ENCODE peak calls at places on chromosomes 5 and 9, in five cellular contexts. R is GM12878, G is fibroblast of villous mesenchyme, C is fibroblast of pulmonary artery, V is AG09309. T is an unnamed sample.

GRCh38 chr5:151123897-151124751 is 33.5 kb downstream of the ANXA6 start:
- DNase-seq in R (peak), G (peak), C (peak), V (no peak), T (peak)

GRCh38 chr5:41010572-41010971 is 60.6 kb downstream of the MROH2B start:
- DNase-seq in R (no peak), G (no peak), C (no peak), V (no peak), T (no peak)

GRCh38 chr5:130063603-130064002 is 159.3 kb downstream of the CHSY3 start:
- DNase-seq in R (no peak), G (no peak), C (no peak), V (no peak), T (no peak)

GRCh38 chr9:136400038-136400834 is at the start of gene SNAPC4:
- DNase-seq in R (peak), G (peak), C (peak), V (peak), T (peak)

GRCh38 chr9:101453776-101454570 is 18.4 kb upstream of the ALDOB start:
- DNase-seq in R (no peak), G (peak), C (no peak), V (no peak), T (no peak)

GRCh38 chr5:172713113-172713808 is 57.7 kb downstream of the DUSP1 start:
- DNase-seq in R (no peak), G (no peak), C (peak), V (no peak), T (peak)

GRCh38 chr5:165560641-165561040 is 2055.2 kb downstream of the MAT2B start:
- DNase-seq in R (no peak), G (no peak), C (no peak), V (no peak), T (no peak)

GRCh38 chr9:14349818-14350333 is 35.9 kb upstream of the NFIB start:
- DNase-seq in R (no peak), G (no peak), C (no peak), V (no peak), T (no peak)

GRCh38 chr5:91742504-91742903 is 359.4 kb upstream of the ARRDC3 start:
- DNase-seq in R (no peak), G (no peak), C (no peak), V (no peak), T (no peak)

GRCh38 chr9:69131682-69132081 is 42.4 kb upstream of the TJP2 start:
- DNase-seq in R (no peak), G (peak), C (peak), V (peak), T (no peak)

GRCh38 chr5:147961208-147961749 is 54.9 kb upstream of the C5orf46 start:
- DNase-seq in R (no peak), G (no peak), C (no peak), V (no peak), T (no peak)

GRCh38 chr9:100602302-100602930 is 24.5 kb downstream of the CAVIN4 start:
- DNase-seq in R (no peak), G (peak), C (peak), V (no peak), T (no peak)

GRCh38 chr5:1181451-1182359 is 19.7 kb upstream of the SLC6A19 start:
- DNase-seq in R (no peak), G (no peak), C (no peak), V (no peak), T (no peak)

GRCh38 chr9:108244676-108245075 is 611.1 kb downstream of the ACTL7B start:
- DNase-seq in R (no peak), G (peak), C (no peak), V (no peak), T (no peak)

GRCh38 chr5:88660947-88661869 is 221.8 kb downstream of the MEF2C start:
- DNase-seq in R (no peak), G (peak), C (peak), V (peak), T (peak)

GRCh38 chr5:35436441-35437057 is 181.1 kb upstream of the SPEF2 start:
- DNase-seq in R (no peak), G (peak), C (peak), V (peak), T (peak)

GRCh38 chr5:33901176-33901575 is 9.4 kb upstream of the ADAMTS12 start:
- DNase-seq in R (no peak), G (peak), C (peak), V (peak), T (no peak)

GRCh38 chr5:114339108-114339507 is 22.8 kb upstream of the KCNN2 start:
- DNase-seq in R (no peak), G (no peak), C (no peak), V (no peak), T (no peak)

GRCh38 chr5:115842089-115842881 is 550 bp downstream of the AP3S1 start:
- DNase-seq in R (no peak), G (peak), C (peak), V (no peak), T (no peak)

GRCh38 chr9:13383216-13383615 is 103.7 kb upstream of the MPDZ start:
- DNase-seq in R (no peak), G (no peak), C (no peak), V (no peak), T (no peak)

GRCh38 chr5:142175039-142175438 is 66.5 kb downstream of the NDFIP1 start:
- DNase-seq in R (no peak), G (no peak), C (no peak), V (no peak), T (no peak)

GRCh38 chr5:142168365-142168764 is 59.8 kb downstream of the NDFIP1 start:
- DNase-seq in R (no peak), G (peak), C (no peak), V (no peak), T (no peak)

GRCh38 chr5:142167458-142167857 is 58.9 kb downstream of the NDFIP1 start:
- DNase-seq in R (no peak), G (no peak), C (no peak), V (no peak), T (no peak)

GRCh38 chr5:142170254-142170953 is 61.8 kb downstream of the NDFIP1 start:
- DNase-seq in R (no peak), G (no peak), C (no peak), V (no peak), T (no peak)

GRCh38 chr5:142171270-142171669 is 62.7 kb downstream of the NDFIP1 start:
- DNase-seq in R (no peak), G (no peak), C (no peak), V (no peak), T (no peak)
- TF ChIP-seq CTCF in R (no peak), G (no peak), C (no peak), V (no peak), T (no peak)

DNA sequence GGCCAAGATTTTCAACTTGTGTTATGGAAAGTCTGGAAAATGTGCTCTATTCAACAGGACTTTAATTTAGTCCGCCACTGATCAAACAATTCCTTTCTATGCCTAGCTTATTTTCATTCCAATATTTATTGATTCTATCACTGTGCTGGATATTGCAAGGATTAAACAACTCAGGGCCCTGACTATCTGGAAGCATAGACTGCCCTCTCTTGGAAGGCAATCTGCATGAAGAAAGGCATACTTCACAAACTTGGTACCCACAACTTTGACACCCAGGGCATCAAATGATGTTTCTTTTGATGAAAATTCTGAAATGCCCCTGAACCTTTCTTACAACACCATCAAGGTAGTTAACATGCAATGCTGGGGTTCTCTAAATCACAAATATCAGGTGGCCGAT is 126.5 kb upstream of the HMHB1 start:
- DNase-seq in R (no peak), G (peak), C (peak), V (no peak), T (no peak)
- TF ChIP-seq CTCF in R (no peak), G (peak), C (peak), V (peak), T (peak)

GRCh38 chr5:95760291-95761191 is 29.4 kb downstream of the RHOBTB3 start:
- DNase-seq in R (peak), G (peak), C (peak), V (peak), T (peak)
- TF ChIP-seq CTCF in R (no peak), G (no peak), C (no peak), V (no peak), T (no peak)

GRCh38 chr5:138035605-138036537 is 3.0 kb upstream of the FAM13B start:
- DNase-seq in R (peak), G (peak), C (peak), V (peak), T (peak)
- TF ChIP-seq CTCF in R (peak), G (peak), C (peak), V (peak), T (peak)